ENCODE peak calls at places on chromosomes 6 and 20, in four cellular contexts. N is IMR-90, A is Peyer's patch, V is heart right ventricle. O is an unnamed sample. For H3K9me3, the result is how much of the 10 kb centered on the place peaks cover.

GRCh38 chr6:36735110-36735971 is 37.7 kb downstream of the RAB44 start:
- DNase-seq in N (peak), A (peak), V (peak), O (no peak)

GRCh38 chr20:59920944-59921343 is 12.5 kb downstream of the SYCP2 start:
- DNase-seq in V (no peak), N (peak), A (no peak), O (no peak)

GRCh38 chr6:7184502-7184901 is 76.7 kb downstream of the RREB1 start:
- DNase-seq in V (no peak), N (peak), A (no peak), O (no peak)

GRCh38 chr20:25659999-25660398 is 36.2 kb upstream of the NANP start:
- DNase-seq in A (no peak), N (no peak), V (no peak), O (no peak)

GRCh38 chr6:37696841-37697735 is 595 bp downstream of the MDGA1 start:
- DNase-seq in A (peak), N (no peak), V (no peak), O (peak)

GRCh38 chr6:26122005-26122388 is 34.8 kb downstream of the HFE start:
- DNase-seq in V (no peak), A (no peak), N (no peak), O (no peak)

GRCh38 chr6:105069821-105070445 is 109.9 kb downstream of the POPDC3 start:
- DNase-seq in A (no peak), V (no peak), N (no peak), O (no peak)

GRCh38 chr6:166693880-166694279 is 66.8 kb upstream of the RPS6KA2 start:
- DNase-seq in N (no peak), A (no peak), V (no peak), O (no peak)

GRCh38 chr6:154503576-154504501 is 6.6 kb downstream of the CNKSR3 start:
- DNase-seq in N (no peak), A (no peak), V (no peak), O (no peak)
- H3K9me3 ChIP-seq in N (under half), A (under half), V (under half), O (under half)

GRCh38 chr6:169474362-169474761 is 220.7 kb upstream of the THBS2 start:
- DNase-seq in V (no peak), N (no peak), A (no peak), O (no peak)
- H3K9me3 ChIP-seq in V (under half), N (under half), A (under half), O (under half)

GRCh38 chr6:68252632-68253031 is 382.4 kb upstream of the ADGRB3 start:
- DNase-seq in V (no peak), A (no peak), N (no peak), O (no peak)

DNA sequence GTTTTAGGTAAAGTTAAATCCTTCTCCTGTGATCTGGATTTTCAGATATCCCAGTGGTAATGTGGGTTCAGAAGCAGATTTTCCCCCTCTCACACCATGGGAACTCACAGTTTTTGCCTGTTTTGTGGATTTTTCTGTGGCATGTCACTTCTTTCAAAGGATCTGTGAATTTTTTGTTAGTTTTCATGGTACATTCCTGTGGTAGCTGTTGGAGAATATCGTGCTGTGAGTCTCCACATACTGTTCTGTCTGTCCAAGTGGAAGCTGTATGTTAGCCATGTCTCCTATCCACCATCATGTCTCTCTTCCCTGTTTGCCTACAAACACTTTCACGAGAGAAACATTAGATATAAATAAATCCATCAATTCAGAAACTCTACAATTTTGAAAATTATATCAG is 378.7 kb upstream of the ADGRB3 start:
- DNase-seq in A (no peak), N (no peak), V (no peak), O (no peak)
- H3K9me3 ChIP-seq in A (under half), N (under half), V (under half), O (under half)

GRCh38 chr20:41594514-41595322 is 23.5 kb downstream of the CHD6 start:
- DNase-seq in V (no peak), A (no peak), N (no peak), O (no peak)
- H3K9me3 ChIP-seq in V (under half), A (under half), N (under half), O (under half)

DNA sequence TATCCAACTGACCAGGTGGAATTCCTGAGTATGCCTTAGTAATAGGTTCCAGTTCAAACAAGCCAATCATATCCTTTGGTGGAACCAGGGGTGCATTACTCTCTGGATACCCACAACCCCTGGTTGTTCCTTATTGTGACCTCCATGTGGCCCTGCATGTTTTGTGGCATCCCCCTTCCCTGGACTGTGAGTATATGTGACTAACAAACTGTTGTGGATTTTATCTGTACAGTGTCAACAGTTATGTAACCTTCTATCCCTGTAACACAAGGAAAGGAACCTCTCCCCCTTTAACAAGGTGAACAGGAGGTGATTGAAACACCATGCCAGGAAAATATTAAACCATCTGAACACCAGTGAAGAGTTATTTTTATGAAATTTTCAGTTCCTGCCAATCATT is 46.2 kb downstream of the MLIP start:
- DNase-seq in N (no peak), A (no peak), V (no peak), O (no peak)
- H3K9me3 ChIP-seq in N (under half), A (under half), V (under half), O (under half)

DNA sequence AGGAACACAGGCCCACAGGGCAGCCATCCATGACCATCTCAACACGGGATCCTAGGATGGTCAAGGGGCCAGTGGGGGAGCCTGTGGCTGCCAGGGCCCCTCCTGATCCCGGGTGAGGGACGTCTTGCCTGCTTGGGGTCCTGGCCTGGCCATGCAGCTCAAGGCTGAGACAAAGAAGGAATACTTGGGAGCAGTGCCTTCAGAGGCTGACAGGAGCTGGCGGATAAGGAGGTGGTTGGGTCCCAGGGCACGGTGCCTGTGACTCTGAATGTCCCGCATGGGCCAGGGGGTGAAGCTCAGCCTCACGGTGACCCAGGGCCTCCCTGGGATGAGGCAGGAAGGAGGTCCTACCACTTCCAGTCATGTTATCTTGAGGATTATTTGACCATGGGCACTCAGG is 95.2 kb downstream of the SMOC2 start:
- DNase-seq in A (no peak), N (no peak), V (no peak), O (no peak)
- H3K9me3 ChIP-seq in A (under half), N (under half), V (under half), O (under half)